ENCODE peak calls at places on chromosomes 11 and 22, in seven cellular contexts. Y is left lung; F is psoas muscle; Z is Karpas-422; T is IMR-90; B is stomach; K is CD8-positive, alpha-beta memory T cell. I is an unnamed sample.

GRCh38 chr11:66278396-66279091 is 569 bp downstream of the CNIH2 start:
- DNase-seq in Y (no peak), F (no peak), Z (no peak), T (no peak), B (no peak), K (no peak), I (no peak)

GRCh38 chr11:77748266-77748665 is 72.3 kb downstream of the RSF1 start:
- DNase-seq in Y (no peak), F (no peak), Z (no peak), T (no peak), B (no peak), K (no peak), I (no peak)

GRCh38 chr22:49243965-49244364 is 583.7 kb downstream of the BRD1 start:
- DNase-seq in Y (no peak), F (no peak), Z (no peak), T (no peak), B (no peak), K (no peak), I (no peak)

GRCh38 chr11:2921261-2921660 is 8.0 kb downstream of the PHLDA2 start:
- DNase-seq in Y (peak; percentile 72), F (no peak), Z (no peak), T (no peak), B (no peak), K (no peak), I (no peak)

GRCh38 chr22:26364066-26365015 is 64.7 kb upstream of the ASPHD2 start:
- DNase-seq in Y (no peak), F (peak; percentile 26), Z (peak; percentile 95), T (peak; percentile 80), B (peak; percentile 60), K (peak; percentile 22), I (peak; percentile 31)

GRCh38 chr11:35619754-35620640 is 1.7 kb downstream of the FJX1 start:
- DNase-seq in Y (peak; percentile 75), F (peak; percentile 24), Z (no peak), T (peak; percentile 45), B (no peak), K (no peak), I (no peak)

GRCh38 chr11:3984896-3985295 is 109.7 kb upstream of the RRM1 start:
- DNase-seq in Y (no peak), F (no peak), Z (peak; percentile 66), T (peak; percentile 17), B (no peak), K (no peak), I (no peak)

GRCh38 chr22:50285568-50286229 is 15.5 kb upstream of the MAPK11 start:
- DNase-seq in Y (no peak), F (no peak), Z (no peak), T (no peak), B (peak; percentile 70), K (no peak), I (no peak)

GRCh38 chr22:19819209-19819910 is 35.3 kb downstream of the GNB1L start:
- DNase-seq in Y (no peak), F (no peak), Z (no peak), T (no peak), B (peak; percentile 10), K (no peak), I (no peak)

GRCh38 chr11:23314162-23314561 is 453.9 kb upstream of the CCDC179 start:
- DNase-seq in Y (no peak), F (no peak), Z (no peak), T (no peak), B (no peak), K (no peak), I (no peak)

GRCh38 chr11:2717561-2717960 is 17.8 kb upstream of the KCNQ1OT1 start:
- DNase-seq in Y (peak; percentile 20), F (peak; percentile 2), Z (no peak), T (no peak), B (no peak), K (no peak), I (no peak)

DNA sequence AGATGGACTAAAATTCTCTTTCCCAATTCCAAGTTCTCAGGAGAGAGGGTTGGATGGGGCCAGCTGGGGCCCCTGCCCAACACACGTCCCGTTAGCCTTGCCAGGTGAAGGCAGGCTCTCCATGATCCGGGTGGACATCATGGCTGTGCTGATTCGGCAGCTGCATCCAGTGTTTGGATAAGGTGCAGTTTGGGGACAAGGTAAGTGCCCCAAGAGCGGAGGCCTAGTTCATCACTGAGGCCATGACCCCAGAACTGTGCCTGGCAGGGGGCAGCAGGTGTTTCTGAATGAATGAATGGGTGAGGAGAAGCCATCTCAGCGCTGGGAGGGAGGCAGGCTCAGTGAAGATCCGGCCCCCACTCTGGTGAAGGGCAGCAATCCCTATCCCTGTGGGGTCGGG is 520.4 kb downstream of the TBC1D22A start:
- DNase-seq in Y (no peak), F (no peak), Z (no peak), T (no peak), B (no peak), K (no peak), I (no peak)
- H3K9me3 ChIP-seq in Y (no peaks in the 10 kb centered on the region), F (no peaks in the 10 kb centered on the region), Z (no peaks in the 10 kb centered on the region), T (peaks cover 4% of the 10 kb centered on the region), B (no peaks in the 10 kb centered on the region), K (no peaks in the 10 kb centered on the region), I (no peaks in the 10 kb centered on the region)

DNA sequence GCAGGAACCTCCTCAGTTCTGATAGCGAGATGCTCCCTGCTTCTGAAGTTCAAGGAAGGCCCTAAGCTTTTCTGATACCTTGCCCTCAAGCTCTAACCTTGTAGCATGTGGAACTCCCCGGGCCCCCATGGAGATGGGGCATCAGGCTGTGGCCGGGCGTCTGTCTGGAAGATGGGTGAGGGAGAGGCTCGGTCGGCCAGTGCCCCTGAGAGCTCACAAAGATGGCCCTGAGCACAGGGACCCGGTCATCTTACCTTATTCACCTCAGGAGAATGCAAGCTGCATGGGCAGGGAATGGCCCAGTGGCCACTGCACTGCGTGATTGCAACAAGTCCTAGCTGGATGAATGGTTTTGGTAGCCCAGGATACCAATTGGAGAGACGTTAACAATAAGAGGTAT is 830.3 kb downstream of the TBC1D22A start:
- DNase-seq in Y (no peak), F (no peak), Z (no peak), T (no peak), B (peak; percentile 22), K (no peak), I (no peak)
- H3K9me3 ChIP-seq in Y (no peaks in the 10 kb centered on the region), F (no peaks in the 10 kb centered on the region), Z (no peaks in the 10 kb centered on the region), T (peaks cover 58% of the 10 kb centered on the region), B (no peaks in the 10 kb centered on the region), K (no peaks in the 10 kb centered on the region), I (no peaks in the 10 kb centered on the region)

GRCh38 chr11:125625225-125625593 is 246 bp downstream of the CHEK1 start:
- DNase-seq in Y (no peak), F (no peak), Z (no peak), T (no peak), B (no peak), K (no peak), I (no peak)
- H3K9me3 ChIP-seq in Y (no peaks in the 10 kb centered on the region), F (no peaks in the 10 kb centered on the region), Z (no peaks in the 10 kb centered on the region), T (no peaks in the 10 kb centered on the region), B (no peaks in the 10 kb centered on the region), K (no peaks in the 10 kb centered on the region), I (no peaks in the 10 kb centered on the region)

GRCh38 chr11:37946155-37946766 is 1348.2 kb upstream of the RAG2 start:
- DNase-seq in Y (no peak), F (no peak), Z (peak; percentile 75), T (peak; percentile 27), B (peak; percentile 29), K (no peak), I (no peak)
- H3K9me3 ChIP-seq in Y (no peaks in the 10 kb centered on the region), F (peaks cover 8% of the 10 kb centered on the region), Z (peaks cover 37% of the 10 kb centered on the region), T (no peaks in the 10 kb centered on the region), B (peaks cover 8% of the 10 kb centered on the region), K (peaks cover 3% of the 10 kb centered on the region), I (no peaks in the 10 kb centered on the region)

DNA sequence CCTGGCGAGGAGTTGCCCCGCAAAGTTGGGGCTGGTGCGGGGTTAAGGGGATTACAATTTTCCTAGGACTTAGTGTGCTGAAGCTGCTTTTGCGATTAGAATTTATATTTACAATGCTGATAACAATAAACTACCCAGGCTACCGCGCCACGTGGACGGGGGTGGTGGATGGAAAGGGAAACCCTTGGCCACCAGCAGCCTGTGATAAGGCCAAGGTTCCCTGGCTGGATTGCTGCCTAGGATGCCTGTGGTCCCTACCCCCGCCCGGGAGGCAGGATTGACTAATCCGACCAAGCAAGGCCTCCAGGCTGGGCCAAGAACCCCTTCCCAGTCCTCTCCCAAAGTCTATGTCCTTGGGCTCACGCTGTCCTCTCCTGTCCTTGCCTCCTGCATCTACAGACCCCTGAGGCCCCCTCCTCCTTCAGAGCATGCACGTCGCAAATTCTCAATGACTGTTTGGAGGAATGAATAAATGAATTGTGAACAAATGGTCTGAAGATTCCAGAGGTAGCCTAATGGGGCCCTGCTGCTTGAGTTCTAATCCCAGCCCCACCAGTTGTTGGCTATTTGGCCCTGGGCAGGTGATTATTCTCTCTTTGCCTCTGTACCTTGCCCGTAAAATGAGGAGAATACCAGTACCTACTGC is 7.6 kb upstream of the CHKA start:
- DNase-seq in Y (no peak), F (peak; percentile 68), Z (no peak), T (peak; percentile 70), B (peak; percentile 96), K (no peak), I (peak; percentile 74)
- H3K9me3 ChIP-seq in Y (no peaks in the 10 kb centered on the region), F (no peaks in the 10 kb centered on the region), Z (peaks cover 3% of the 10 kb centered on the region), T (peaks cover 8% of the 10 kb centered on the region), B (peaks cover 3% of the 10 kb centered on the region), K (no peaks in the 10 kb centered on the region), I (no peaks in the 10 kb centered on the region)

I was measured in uterus.